ENCODE peak calls at places on chromosomes 6 and 20, in four cellular contexts. H is left ventricle myocardium inferior, E is testis, W is dorsolateral prefrontal cortex. S is an unnamed sample.

GRCh38 chr6:108581932-108582500 is 21.3 kb downstream of the FOXO3 start:
- DNase-seq in H (no peak), E (no peak), W (no peak), S (no peak)

GRCh38 chr20:10634683-10635411 is 39.0 kb downstream of the JAG1 start:
- DNase-seq in H (no peak), E (no peak), W (no peak), S (no peak)

GRCh38 chr6:62982951-62983350 is 228.3 kb upstream of the FKBP1C start:
- DNase-seq in H (no peak), E (no peak), W (no peak), S (no peak)

GRCh38 chr6:156719720-156720563 is 57.2 kb upstream of the ARID1B start:
- DNase-seq in H (peak), E (peak), W (peak), S (peak)

GRCh38 chr20:58811334-58811733 is 39.4 kb downstream of the GNAS-AS1 start:
- DNase-seq in H (no peak), E (no peak), W (no peak), S (no peak)

GRCh38 chr20:59170406-59171349 is 7.1 kb downstream of the ZNF831 start:
- DNase-seq in H (no peak), E (peak), W (no peak), S (no peak)

GRCh38 chr6:7723041-7723447 is 2.9 kb upstream of the BMP6 start:
- DNase-seq in H (peak), E (peak), W (peak), S (peak)

GRCh38 chr6:166627875-166628849 is 1.1 kb upstream of the RPS6KA2 start:
- DNase-seq in H (peak), E (peak), W (peak), S (no peak)

GRCh38 chr20:35216541-35216940 is 9.9 kb upstream of the MMP24 start:
- DNase-seq in H (no peak), E (no peak), W (no peak), S (no peak)

GRCh38 chr6:20028562-20028961 is 183.7 kb downstream of the MBOAT1 start:
- DNase-seq in H (no peak), E (no peak), W (no peak), S (no peak)

GRCh38 chr6:149593443-149593842 is 27.3 kb downstream of the GINM1 start:
- DNase-seq in H (no peak), E (no peak), W (no peak), S (no peak)

GRCh38 chr20:60086936-60087562 is 128.8 kb downstream of the CDH26 start:
- DNase-seq in H (no peak), E (no peak), W (no peak), S (peak)

GRCh38 chr6:109720336-109720735 is 29.2 kb downstream of the FIG4 start:
- DNase-seq in H (no peak), E (no peak), W (no peak), S (no peak)

GRCh38 chr20:15700147-15700765 is 873.0 kb downstream of the KIF16B start:
- DNase-seq in H (no peak), E (peak), W (peak), S (peak)

GRCh38 chr20:13402171-13402760 is 181.2 kb downstream of the ISM1 start:
- DNase-seq in H (no peak), E (no peak), W (no peak), S (no peak)

GRCh38 chr6:37517411-37517812 is 17.7 kb upstream of the CCDC167 start:
- DNase-seq in H (no peak), E (no peak), W (no peak), S (no peak)
- H3K27ac ChIP-seq in H (no peak), E (no peak), W (no peak), S (peak)

GRCh38 chr20:18243802-18244201 is 44.5 kb upstream of the ZNF133 start:
- DNase-seq in H (no peak), E (no peak), W (no peak), S (no peak)
- TF ChIP-seq CTCF in H (no peak), E (no peak), W (no peak), S (no peak)

DNA sequence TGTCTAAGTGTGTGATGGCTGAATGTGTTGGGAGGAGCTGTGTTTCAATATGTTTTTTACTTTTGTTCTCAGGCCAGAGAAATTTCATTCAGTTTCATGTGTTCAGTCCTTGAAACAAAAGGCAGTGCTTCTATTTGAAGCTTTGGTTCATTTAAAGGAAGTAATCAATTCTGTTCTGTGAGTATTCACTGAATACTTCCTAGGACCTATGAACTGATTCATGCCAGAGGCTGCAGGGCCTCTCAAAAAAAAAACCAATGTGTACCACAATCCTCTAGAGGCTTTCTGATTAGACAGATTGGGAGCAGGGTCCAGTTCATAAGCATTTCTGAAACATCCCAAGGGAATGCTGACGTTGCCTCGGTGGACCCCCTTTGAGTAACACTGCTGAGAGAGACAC is 12.4 kb upstream of the F13A1 start:
- DNase-seq in H (no peak), E (no peak), W (no peak), S (no peak)
- H3K27ac ChIP-seq in H (peak), E (no peak), W (no peak), S (no peak)

GRCh38 chr6:158389188-158389919 is 77.1 kb downstream of the TULP4 start:
- DNase-seq in H (no peak), E (no peak), W (no peak), S (no peak)

GRCh38 chr6:158388727-158389126 is 76.5 kb downstream of the TULP4 start:
- DNase-seq in H (no peak), E (no peak), W (no peak), S (no peak)

GRCh38 chr6:158384671-158385110 is 72.4 kb downstream of the TULP4 start:
- DNase-seq in H (no peak), E (no peak), W (no peak), S (no peak)

GRCh38 chr6:158387578-158387977 is 75.3 kb downstream of the TULP4 start:
- DNase-seq in H (no peak), E (no peak), W (no peak), S (no peak)

GRCh38 chr6:158387036-158387435 is 74.8 kb downstream of the TULP4 start:
- DNase-seq in H (no peak), E (no peak), W (no peak), S (no peak)
- TF ChIP-seq CTCF in H (no peak), E (no peak), W (no peak), S (no peak)

GRCh38 chr20:50426865-50427739 is 83.1 kb upstream of the PTPN1 start:
- DNase-seq in H (no peak), E (no peak), W (no peak), S (no peak)
- H3K27ac ChIP-seq in H (no peak), E (no peak), W (no peak), S (peak)

GRCh38 chr6:147768969-147769368 is 260.5 kb downstream of the SAMD5 start:
- DNase-seq in H (no peak), E (no peak), W (no peak), S (no peak)

GRCh38 chr6:147770221-147770620 is 261.7 kb downstream of the SAMD5 start:
- DNase-seq in H (no peak), E (no peak), W (no peak), S (no peak)

GRCh38 chr6:147769496-147770087 is 261.1 kb downstream of the SAMD5 start:
- DNase-seq in H (no peak), E (no peak), W (no peak), S (no peak)

GRCh38 chr6:147774856-147775255 is 266.4 kb downstream of the SAMD5 start:
- DNase-seq in H (no peak), E (no peak), W (no peak), S (no peak)

DNA sequence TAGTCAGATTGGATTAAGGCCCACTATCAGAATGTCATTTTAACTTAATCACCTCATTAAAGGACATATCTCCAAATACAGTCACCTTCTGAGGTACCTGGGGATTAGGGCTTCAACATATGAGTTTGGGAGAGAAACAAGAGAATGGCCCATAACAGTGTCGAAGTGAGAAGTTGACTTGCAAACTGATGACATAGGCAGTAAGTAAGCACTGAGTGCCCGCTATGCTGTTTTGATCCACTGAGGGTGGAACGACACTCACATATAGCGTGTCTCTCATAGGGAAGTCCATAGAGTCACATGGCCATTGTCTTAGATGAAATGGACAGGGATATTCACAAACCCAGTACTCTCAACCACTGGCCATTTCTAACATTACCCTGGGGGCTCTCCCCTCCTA is 264.2 kb downstream of the SAMD5 start:
- DNase-seq in H (no peak), E (no peak), W (no peak), S (no peak)
- TF ChIP-seq CTCF in H (no peak), E (no peak), W (no peak), S (no peak)

GRCh38 chr20:52261792-52262191 is 70.2 kb upstream of the ZFP64 start:
- DNase-seq in H (no peak), E (no peak), W (no peak), S (no peak)
- H3K27ac ChIP-seq in H (no peak), E (no peak), W (no peak), S (no peak)

S was measured in RWPE1.